ENCODE peak calls at places on chromosomes 6 and 20, in seven cellular contexts. A, V, N, K, Q, O and F are unnamed samples.

GRCh38 chr6:148021715-148022114 is 320.9 kb upstream of the SASH1 start:
- DNase-seq in A (no peak), V (no peak), N (no peak), K (no peak), Q (no peak), O (no peak), F (no peak)

GRCh38 chr20:63260521-63260920 is 6.3 kb upstream of the NKAIN4 start:
- DNase-seq in A (no peak), V (no peak), N (no peak), K (no peak), Q (no peak), O (no peak), F (no peak)

GRCh38 chr20:57619053-57619831 is 984 bp downstream of the ZBP1 start:
- DNase-seq in A (peak), V (no peak), N (no peak), K (no peak), Q (peak), O (no peak), F (no peak)

GRCh38 chr20:46406986-46407670 is 713 bp upstream of the ELMO2 start:
- DNase-seq in A (peak), V (peak), N (peak), K (no peak), Q (peak), O (no peak), F (peak)

GRCh38 chr6:98769546-98769945 is 64.8 kb upstream of the POU3F2 start:
- DNase-seq in A (no peak), V (peak), N (no peak), K (peak), Q (no peak), O (no peak), F (peak)

GRCh38 chr6:11804706-11805105 is 26.1 kb upstream of the ADTRP start:
- DNase-seq in A (no peak), V (peak), N (no peak), K (no peak), Q (no peak), O (no peak), F (no peak)

GRCh38 chr6:62013719-62014118 is 272.3 kb downstream of the KHDRBS2 start:
- DNase-seq in A (no peak), V (no peak), N (no peak), K (no peak), Q (no peak), O (no peak), F (no peak)

GRCh38 chr6:130359736-130360135 is 6.1 kb upstream of the TMEM200A start:
- DNase-seq in A (no peak), V (no peak), N (no peak), K (no peak), Q (no peak), O (no peak), F (no peak)

GRCh38 chr6:98845201-98846020 is 11.0 kb downstream of the POU3F2 start:
- DNase-seq in A (peak), V (peak), N (peak), K (peak), Q (peak), O (peak), F (peak)

GRCh38 chr6:52868240-52868639 is 27.6 kb upstream of the GSTA5 start:
- DNase-seq in A (no peak), V (no peak), N (no peak), K (no peak), Q (no peak), O (no peak), F (no peak)

DNA sequence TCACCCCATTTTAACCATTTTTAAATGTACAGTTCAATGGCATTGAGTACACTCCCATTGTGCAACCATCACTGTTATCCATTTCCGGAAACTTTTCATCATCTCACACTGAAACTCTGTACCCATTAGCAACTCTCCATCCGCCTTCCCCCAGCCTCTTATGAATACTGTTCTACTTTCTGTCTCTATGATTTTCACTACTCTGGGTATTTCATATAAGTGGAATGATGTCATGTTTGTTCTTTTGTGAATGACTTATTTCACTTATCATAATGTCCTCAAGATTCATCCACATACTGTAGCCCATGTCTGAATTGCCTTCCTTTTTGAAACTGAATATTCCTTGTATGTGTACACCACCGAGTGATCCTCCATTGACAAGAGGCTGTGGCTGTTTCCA is 92.9 kb upstream of the TOX2 start:
- DNase-seq in A (no peak), V (no peak), N (no peak), K (no peak), Q (no peak), O (no peak), F (peak)
- H3K4me3 ChIP-seq in A (no peak), V (no peak), N (no peak), K (no peak), Q (no peak), O (no peak), F (no peak)

DNA sequence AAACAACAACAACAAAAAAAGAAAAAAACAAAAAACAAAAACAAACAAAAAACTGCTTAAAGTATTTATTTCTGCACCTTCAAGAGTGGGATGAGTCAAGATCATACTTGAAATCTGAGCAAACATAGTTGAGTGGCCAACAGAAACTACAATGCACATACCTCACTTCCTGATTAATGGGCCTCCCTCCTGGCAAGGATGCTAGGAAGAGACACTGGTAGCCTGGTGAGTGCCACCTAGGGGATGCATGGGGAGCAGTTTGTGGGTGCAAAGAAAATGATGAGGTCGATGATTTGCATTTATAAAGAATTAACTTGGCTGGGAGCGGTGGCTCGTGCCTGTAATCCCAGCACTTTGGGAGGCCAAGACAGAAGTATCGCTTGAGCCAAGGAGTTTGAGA is 808.1 kb downstream of the MAFB start:
- DNase-seq in A (no peak), V (no peak), N (no peak), K (peak), Q (no peak), O (no peak), F (peak)
- TF ChIP-seq CTCF in A (no peak), V (no peak), N (no peak), K (peak), Q (no peak), O (peak), F (peak)

GRCh38 chr6:27096834-27097511 is 150.5 kb upstream of the PRSS16 start:
- DNase-seq in A (peak), V (peak), N (no peak), K (peak), Q (no peak), O (peak), F (peak)
- H3K4me3 ChIP-seq in A (peak), V (peak), N (peak), K (peak), Q (peak), O (peak), F (peak)

DNA sequence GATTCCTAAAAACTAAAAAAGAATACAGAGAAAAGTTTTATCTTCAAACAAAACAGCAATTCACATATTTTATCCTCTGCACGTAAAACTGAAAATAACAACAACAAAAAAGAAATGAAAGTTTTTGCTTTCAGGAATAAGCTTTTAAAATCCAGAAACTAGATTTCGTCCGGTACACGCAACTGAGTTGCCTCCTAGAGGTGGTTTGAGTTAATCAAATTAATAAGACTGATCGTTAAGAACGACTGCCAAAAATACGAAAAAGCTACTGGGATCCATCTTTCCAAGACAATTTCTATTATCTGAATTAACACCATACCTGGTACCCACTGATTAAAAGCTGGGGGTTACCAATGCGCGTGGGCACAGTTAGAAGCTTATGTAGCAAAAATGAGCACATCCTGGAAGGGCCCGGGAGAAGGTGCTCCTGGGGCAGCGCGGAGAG is 679 bp downstream of the PDCD2 start:
- DNase-seq in A (no peak), V (peak), N (no peak), K (no peak), Q (no peak), O (no peak), F (no peak)
- TF ChIP-seq CTCF in A (no peak), V (peak), N (no peak), K (no peak), Q (no peak), O (peak), F (peak)

GRCh38 chr6:166583230-166583629 is 3.2 kb downstream of the RAMACL start:
- DNase-seq in A (no peak), V (no peak), N (no peak), K (no peak), Q (no peak), O (no peak), F (no peak)
- H3K4me3 ChIP-seq in A (no peak), V (no peak), N (no peak), K (no peak), Q (no peak), O (no peak), F (no peak)

GRCh38 chr6:88965691-88966090 is 2.3 kb upstream of the RNGTT start:
- DNase-seq in A (no peak), V (no peak), N (no peak), K (no peak), Q (no peak), O (no peak), F (no peak)

GRCh38 chr6:88967891-88968290 is 4.5 kb upstream of the RNGTT start:
- DNase-seq in A (no peak), V (no peak), N (no peak), K (no peak), Q (no peak), O (no peak), F (no peak)

GRCh38 chr6:88958842-88959241 is 4.6 kb downstream of the RNGTT start:
- DNase-seq in A (no peak), V (no peak), N (no peak), K (no peak), Q (no peak), O (no peak), F (no peak)

GRCh38 chr6:88964509-88964908 is 1.1 kb upstream of the RNGTT start:
- DNase-seq in A (no peak), V (no peak), N (no peak), K (no peak), Q (no peak), O (no peak), F (no peak)

DNA sequence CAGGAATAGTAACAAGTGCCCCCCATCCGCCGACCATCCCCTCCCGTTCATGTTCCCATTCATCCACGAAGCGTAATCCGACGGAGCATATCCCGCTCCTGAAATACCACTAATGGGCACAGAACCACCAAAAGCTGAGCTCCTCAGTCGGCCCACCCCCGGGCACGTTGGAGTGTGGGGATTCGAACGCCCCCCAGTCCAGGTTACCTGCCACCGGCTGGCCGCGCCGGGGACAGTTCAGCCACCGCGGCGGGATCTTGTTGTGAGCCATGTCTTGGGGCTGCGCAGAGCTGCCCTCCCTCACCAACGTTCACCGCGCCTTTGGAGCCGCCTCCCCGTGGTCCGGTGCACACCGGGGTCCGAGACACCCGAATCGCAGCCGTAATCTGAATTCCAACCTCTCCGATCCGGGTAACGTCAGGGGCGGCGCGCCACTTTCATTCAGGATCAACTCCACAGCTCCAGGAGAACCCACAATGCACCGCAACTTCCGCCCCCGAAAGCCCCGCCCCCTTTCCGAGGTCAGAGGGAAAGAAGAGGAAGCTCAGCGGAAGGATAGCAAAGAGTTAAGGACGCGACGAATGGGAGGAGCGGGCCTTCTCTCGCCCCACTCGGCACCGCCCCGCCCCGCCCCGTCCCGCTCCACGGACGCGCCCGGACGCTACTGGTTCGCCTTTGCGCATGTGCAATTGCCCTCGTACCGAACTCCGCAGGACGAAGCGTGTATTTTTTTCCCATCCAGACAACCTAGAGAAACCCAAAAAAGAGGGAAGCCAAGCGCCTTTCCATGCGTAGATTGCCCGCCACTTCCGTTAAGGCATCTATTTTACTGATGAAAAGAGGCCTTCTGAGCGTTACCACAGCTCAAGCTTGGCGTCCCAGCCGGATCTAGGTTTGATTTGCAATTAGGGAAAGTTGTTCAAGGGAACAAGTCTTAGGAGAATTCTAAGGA is at the start of gene RNGTT:
- DNase-seq in A (peak), V (peak), N (peak), K (peak), Q (peak), O (peak), F (peak)
- TF ChIP-seq CTCF in A (no peak), V (no peak), N (peak), K (no peak), Q (no peak), O (no peak), F (no peak)